ENCODE peak calls at places on chromosome 18, in eight cellular contexts. One of them, this sample, is unnamed.

GRCh38 chr18:56210466-56210865 is 427.9 kb downstream of the TXNL1 start:
- DNase-seq in dorsolateral prefrontal cortex: no peak
- DNase-seq in neural progenitor cell: no peak
- DNase-seq in psoas muscle: no peak
- DNase-seq in CD4-positive, alpha-beta T cell: no peak
- DNase-seq in Calu3: no peak
- DNase-seq in right lobe of liver: no peak
- DNase-seq in stomach: no peak
- DNase-seq in this sample: no peak

GRCh38 chr18:23114911-23115310 is 20.4 kb upstream of the CABLES1 start:
- DNase-seq in neural progenitor cell: no peak
- DNase-seq in dorsolateral prefrontal cortex: no peak
- DNase-seq in right lobe of liver: no peak
- DNase-seq in stomach: no peak
- DNase-seq in CD4-positive, alpha-beta T cell: no peak
- DNase-seq in psoas muscle: no peak
- DNase-seq in Calu3: peak
- DNase-seq in this sample: no peak

GRCh38 chr18:23324056-23324811 is 128.9 kb upstream of the RIOK3 start:
- DNase-seq in CD4-positive, alpha-beta T cell: no peak
- DNase-seq in Calu3: no peak
- DNase-seq in stomach: no peak
- DNase-seq in dorsolateral prefrontal cortex: no peak
- DNase-seq in psoas muscle: no peak
- DNase-seq in right lobe of liver: no peak
- DNase-seq in neural progenitor cell: no peak
- DNase-seq in this sample: no peak

GRCh38 chr18:79553154-79553553 is 126.4 kb upstream of the CTDP1 start:
- DNase-seq in CD4-positive, alpha-beta T cell: no peak
- DNase-seq in stomach: no peak
- DNase-seq in Calu3: no peak
- DNase-seq in neural progenitor cell: no peak
- DNase-seq in dorsolateral prefrontal cortex: no peak
- DNase-seq in psoas muscle: peak
- DNase-seq in right lobe of liver: no peak
- DNase-seq in this sample: no peak

GRCh38 chr18:11027862-11028261 is 121.5 kb downstream of the PIEZO2 start:
- DNase-seq in Calu3: no peak
- DNase-seq in CD4-positive, alpha-beta T cell: no peak
- DNase-seq in right lobe of liver: no peak
- DNase-seq in psoas muscle: no peak
- DNase-seq in stomach: no peak
- DNase-seq in neural progenitor cell: no peak
- DNase-seq in dorsolateral prefrontal cortex: no peak
- DNase-seq in this sample: no peak

GRCh38 chr18:21315741-21316187 is 73.7 kb downstream of the GREB1L start:
- DNase-seq in psoas muscle: no peak
- DNase-seq in dorsolateral prefrontal cortex: no peak
- DNase-seq in right lobe of liver: no peak
- DNase-seq in CD4-positive, alpha-beta T cell: no peak
- DNase-seq in Calu3: no peak
- DNase-seq in neural progenitor cell: peak
- DNase-seq in stomach: no peak
- DNase-seq in this sample: no peak

GRCh38 chr18:74116628-74117554 is 30.7 kb downstream of the FBXO15 start:
- DNase-seq in CD4-positive, alpha-beta T cell: no peak
- DNase-seq in stomach: no peak
- DNase-seq in psoas muscle: no peak
- DNase-seq in right lobe of liver: no peak
- DNase-seq in Calu3: peak
- DNase-seq in dorsolateral prefrontal cortex: no peak
- DNase-seq in neural progenitor cell: peak
- DNase-seq in this sample: no peak

GRCh38 chr18:1585881-1586488 is 681.3 kb downstream of the ADCYAP1 start:
- DNase-seq in psoas muscle: no peak
- DNase-seq in right lobe of liver: no peak
- DNase-seq in Calu3: no peak
- DNase-seq in neural progenitor cell: peak
- DNase-seq in dorsolateral prefrontal cortex: no peak
- DNase-seq in stomach: no peak
- DNase-seq in CD4-positive, alpha-beta T cell: no peak
- DNase-seq in this sample: no peak

GRCh38 chr18:45793295-45793965 is 32.0 kb upstream of the SIGLEC15 start:
- DNase-seq in neural progenitor cell: no peak
- DNase-seq in psoas muscle: no peak
- DNase-seq in right lobe of liver: no peak
- DNase-seq in CD4-positive, alpha-beta T cell: no peak
- DNase-seq in dorsolateral prefrontal cortex: no peak
- DNase-seq in Calu3: peak
- DNase-seq in stomach: no peak
- DNase-seq in this sample: no peak

GRCh38 chr18:57353137-57353939 is 981 bp downstream of the ST8SIA3 start:
- DNase-seq in right lobe of liver: no peak
- DNase-seq in CD4-positive, alpha-beta T cell: no peak
- DNase-seq in psoas muscle: no peak
- DNase-seq in dorsolateral prefrontal cortex: no peak
- DNase-seq in stomach: no peak
- DNase-seq in neural progenitor cell: peak
- DNase-seq in Calu3: no peak
- DNase-seq in this sample: no peak

GRCh38 chr18:413263-413662 is 87.2 kb downstream of the COLEC12 start:
- DNase-seq in neural progenitor cell: no peak
- DNase-seq in right lobe of liver: no peak
- DNase-seq in psoas muscle: no peak
- DNase-seq in Calu3: no peak
- DNase-seq in stomach: no peak
- DNase-seq in dorsolateral prefrontal cortex: no peak
- DNase-seq in CD4-positive, alpha-beta T cell: no peak
- DNase-seq in this sample: no peak

GRCh38 chr18:24995056-24995455 is 356.9 kb downstream of the ZNF521 start:
- DNase-seq in psoas muscle: no peak
- DNase-seq in neural progenitor cell: no peak
- DNase-seq in right lobe of liver: no peak
- DNase-seq in dorsolateral prefrontal cortex: no peak
- DNase-seq in stomach: no peak
- DNase-seq in CD4-positive, alpha-beta T cell: no peak
- DNase-seq in Calu3: no peak
- DNase-seq in this sample: no peak

GRCh38 chr18:11146238-11146946 is 3.0 kb downstream of the PIEZO2 start:
- DNase-seq in CD4-positive, alpha-beta T cell: no peak
- DNase-seq in stomach: no peak
- DNase-seq in dorsolateral prefrontal cortex: peak
- DNase-seq in psoas muscle: peak
- DNase-seq in Calu3: no peak
- DNase-seq in right lobe of liver: peak
- DNase-seq in neural progenitor cell: no peak
- DNase-seq in this sample: no peak

GRCh38 chr18:72727038-72727690 is 140.6 kb downstream of the NETO1 start:
- DNase-seq in neural progenitor cell: no peak
- DNase-seq in psoas muscle: no peak
- DNase-seq in dorsolateral prefrontal cortex: no peak
- DNase-seq in Calu3: peak
- DNase-seq in right lobe of liver: no peak
- DNase-seq in CD4-positive, alpha-beta T cell: no peak
- DNase-seq in stomach: no peak
- DNase-seq in this sample: no peak

DNA sequence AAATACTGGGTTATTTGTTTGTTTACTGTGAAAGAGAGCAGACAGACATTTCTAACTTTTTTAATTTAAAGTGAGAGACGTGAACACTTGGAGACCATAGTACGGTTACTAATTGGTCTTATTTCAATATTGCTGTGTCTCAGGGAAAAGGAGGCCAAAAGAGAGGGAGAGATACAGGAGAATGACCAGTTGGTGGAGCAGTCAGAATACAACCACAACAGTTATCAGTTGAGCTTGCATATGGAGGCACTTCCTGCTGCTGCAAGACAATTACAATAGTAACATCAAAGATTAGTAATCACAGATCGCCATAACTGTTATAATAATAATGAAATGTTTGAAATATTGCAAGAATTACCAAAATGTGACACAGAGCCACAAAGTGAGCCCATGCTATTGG is 58.2 kb downstream of the TWSG1 start:
- DNase-seq in neural progenitor cell: peak
- DNase-seq in dorsolateral prefrontal cortex: no peak
- DNase-seq in right lobe of liver: no peak
- DNase-seq in psoas muscle: no peak
- DNase-seq in CD4-positive, alpha-beta T cell: no peak
- DNase-seq in Calu3: no peak
- DNase-seq in stomach: no peak
- DNase-seq in this sample: no peak
- TF ChIP-seq CTCF in neural progenitor cell: no peak
- TF ChIP-seq CTCF in dorsolateral prefrontal cortex: no peak
- TF ChIP-seq CTCF in right lobe of liver: no peak
- TF ChIP-seq CTCF in psoas muscle: no peak
- TF ChIP-seq CTCF in CD4-positive, alpha-beta T cell: no peak
- TF ChIP-seq CTCF in Calu3: no peak
- TF ChIP-seq CTCF in stomach: no peak
- TF ChIP-seq CTCF in this sample: no peak

DNA sequence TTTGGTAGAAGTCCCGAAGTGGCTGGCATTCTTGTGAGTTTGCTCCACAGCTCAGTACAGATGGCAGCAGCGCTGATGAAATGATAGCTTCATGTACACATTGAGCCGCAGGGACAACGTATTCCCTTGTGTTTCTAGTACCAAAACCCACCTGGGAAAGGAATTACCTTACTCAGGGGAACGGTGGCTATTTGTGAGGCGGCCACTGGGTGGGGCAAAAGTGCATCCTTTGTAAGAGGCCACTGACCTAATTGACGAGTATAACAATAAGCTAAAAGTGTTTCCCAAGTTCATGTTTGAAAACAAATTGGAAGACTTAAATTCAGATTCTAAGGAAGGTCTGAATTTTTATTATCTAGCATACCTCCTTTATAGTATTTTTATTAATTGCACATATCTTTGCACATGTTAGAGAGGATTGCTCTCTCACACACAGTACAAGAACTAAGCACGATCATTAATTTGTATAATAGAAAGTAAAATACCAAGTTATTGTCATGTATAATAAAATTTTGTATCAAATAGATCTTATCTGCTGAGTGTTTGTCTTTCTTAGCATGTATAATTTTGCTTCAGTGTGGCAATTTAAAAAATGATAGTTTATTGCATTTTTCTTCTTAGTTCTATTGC is 25.3 kb upstream of the CDH7 start:
- DNase-seq in psoas muscle: no peak
- DNase-seq in dorsolateral prefrontal cortex: no peak
- DNase-seq in stomach: no peak
- DNase-seq in CD4-positive, alpha-beta T cell: no peak
- DNase-seq in right lobe of liver: no peak
- DNase-seq in neural progenitor cell: peak
- DNase-seq in Calu3: peak
- DNase-seq in this sample: no peak
- TF ChIP-seq CTCF in psoas muscle: no peak
- TF ChIP-seq CTCF in dorsolateral prefrontal cortex: peak
- TF ChIP-seq CTCF in stomach: no peak
- TF ChIP-seq CTCF in CD4-positive, alpha-beta T cell: no peak
- TF ChIP-seq CTCF in right lobe of liver: peak
- TF ChIP-seq CTCF in neural progenitor cell: peak
- TF ChIP-seq CTCF in Calu3: peak
- TF ChIP-seq CTCF in this sample: peak

DNA sequence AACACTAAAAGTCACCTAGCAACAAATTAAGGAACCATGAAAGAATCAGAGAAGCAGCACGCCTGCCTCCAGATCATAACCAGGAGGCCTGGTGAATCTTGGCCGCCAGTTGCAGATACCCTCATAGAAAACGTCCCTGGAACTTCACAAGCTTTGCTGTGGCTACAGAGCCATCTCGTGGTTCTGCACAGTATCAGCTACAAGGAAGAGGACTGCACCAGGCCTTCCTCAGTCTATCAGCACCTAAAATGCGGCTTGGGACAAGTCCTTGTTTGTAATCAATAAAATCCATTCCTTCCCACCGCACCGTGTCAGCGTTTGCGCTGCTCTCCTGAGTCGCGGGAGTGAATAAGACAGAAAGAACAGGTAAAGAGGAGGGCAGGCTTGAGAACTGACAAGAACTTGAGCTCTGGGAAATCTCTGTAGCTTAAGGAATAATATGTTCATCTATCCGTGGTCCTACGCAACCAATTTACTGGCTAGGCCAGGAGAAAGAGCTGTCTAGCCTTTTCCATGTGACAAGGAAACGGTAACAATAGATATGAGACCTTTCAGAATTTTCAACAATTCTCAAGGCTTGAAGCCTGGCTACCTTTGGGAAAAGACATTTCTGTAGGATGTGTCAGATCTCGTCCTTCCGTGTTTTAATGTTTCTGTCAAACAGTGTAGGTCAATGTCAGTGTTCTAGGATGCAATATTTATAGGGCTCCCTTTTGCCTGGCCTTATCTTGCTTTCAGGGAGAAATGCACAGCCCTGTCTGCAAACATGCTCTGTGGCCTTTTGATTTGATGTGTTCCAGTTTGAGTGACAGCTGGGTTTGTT is 128.5 kb upstream of the RAB12 start:
- DNase-seq in psoas muscle: no peak
- DNase-seq in neural progenitor cell: peak
- DNase-seq in Calu3: peak
- DNase-seq in CD4-positive, alpha-beta T cell: no peak
- DNase-seq in right lobe of liver: peak
- DNase-seq in dorsolateral prefrontal cortex: no peak
- DNase-seq in stomach: peak
- DNase-seq in this sample: peak
- TF ChIP-seq CTCF in psoas muscle: peak
- TF ChIP-seq CTCF in neural progenitor cell: peak
- TF ChIP-seq CTCF in Calu3: peak
- TF ChIP-seq CTCF in CD4-positive, alpha-beta T cell: no peak
- TF ChIP-seq CTCF in right lobe of liver: peak
- TF ChIP-seq CTCF in dorsolateral prefrontal cortex: peak
- TF ChIP-seq CTCF in stomach: no peak
- TF ChIP-seq CTCF in this sample: no peak

GRCh38 chr18:9079863-9080528 is 22.5 kb upstream of the NDUFV2 start:
- DNase-seq in right lobe of liver: no peak
- DNase-seq in psoas muscle: no peak
- DNase-seq in neural progenitor cell: no peak
- DNase-seq in dorsolateral prefrontal cortex: no peak
- DNase-seq in CD4-positive, alpha-beta T cell: no peak
- DNase-seq in Calu3: no peak
- DNase-seq in stomach: no peak
- DNase-seq in this sample: no peak

GRCh38 chr18:9081940-9082339 is 20.6 kb upstream of the NDUFV2 start:
- DNase-seq in neural progenitor cell: no peak
- DNase-seq in stomach: no peak
- DNase-seq in dorsolateral prefrontal cortex: no peak
- DNase-seq in right lobe of liver: no peak
- DNase-seq in psoas muscle: no peak
- DNase-seq in Calu3: no peak
- DNase-seq in CD4-positive, alpha-beta T cell: no peak
- DNase-seq in this sample: peak

GRCh38 chr18:9086015-9086414 is 16.5 kb upstream of the NDUFV2 start:
- DNase-seq in psoas muscle: no peak
- DNase-seq in CD4-positive, alpha-beta T cell: no peak
- DNase-seq in dorsolateral prefrontal cortex: no peak
- DNase-seq in Calu3: no peak
- DNase-seq in stomach: no peak
- DNase-seq in neural progenitor cell: no peak
- DNase-seq in right lobe of liver: no peak
- DNase-seq in this sample: no peak

GRCh38 chr18:9086624-9087023 is 15.9 kb upstream of the NDUFV2 start:
- DNase-seq in psoas muscle: no peak
- DNase-seq in stomach: no peak
- DNase-seq in dorsolateral prefrontal cortex: no peak
- DNase-seq in CD4-positive, alpha-beta T cell: no peak
- DNase-seq in neural progenitor cell: no peak
- DNase-seq in right lobe of liver: no peak
- DNase-seq in Calu3: no peak
- DNase-seq in this sample: no peak

GRCh38 chr18:9082763-9083510 is 19.6 kb upstream of the NDUFV2 start:
- DNase-seq in psoas muscle: no peak
- DNase-seq in dorsolateral prefrontal cortex: no peak
- DNase-seq in right lobe of liver: no peak
- DNase-seq in stomach: no peak
- DNase-seq in neural progenitor cell: no peak
- DNase-seq in Calu3: no peak
- DNase-seq in CD4-positive, alpha-beta T cell: no peak
- DNase-seq in this sample: no peak
- TF ChIP-seq CTCF in psoas muscle: no peak
- TF ChIP-seq CTCF in dorsolateral prefrontal cortex: no peak
- TF ChIP-seq CTCF in right lobe of liver: no peak
- TF ChIP-seq CTCF in stomach: no peak
- TF ChIP-seq CTCF in neural progenitor cell: no peak
- TF ChIP-seq CTCF in Calu3: no peak
- TF ChIP-seq CTCF in CD4-positive, alpha-beta T cell: no peak
- TF ChIP-seq CTCF in this sample: no peak